ENCODE peak calls at places on chromosomes 16 and 17, in eight cellular contexts. H is CD8-positive, alpha-beta T cell; G is body of pancreas; U is glutamatergic neuron; R is uterus; C is upper lobe of right lung; B is RWPE1; K is GM13977. N is an unnamed sample.

GRCh38 chr16:28193530-28194423 is 18.0 kb downstream of the XPO6 start:
- DNase-seq in C (no peak), H (no peak), R (no peak), K (no peak), B (peak; percentile 76), G (no peak), U (no peak), N (no peak)

GRCh38 chr17:81499601-81499970 is 13.0 kb downstream of the ACTG1 start:
- DNase-seq in R (no peak), H (no peak), C (no peak), U (no peak), G (no peak), B (no peak), K (no peak), N (no peak)

GRCh38 chr17:13346592-13346991 is 255.1 kb downstream of the HS3ST3A1 start:
- DNase-seq in K (no peak), C (no peak), G (no peak), H (no peak), U (no peak), B (no peak), R (no peak), N (no peak)

GRCh38 chr17:2433696-2434095 is 32.8 kb upstream of the MNT start:
- DNase-seq in C (no peak), R (no peak), B (peak; percentile 12), K (no peak), G (no peak), U (no peak), H (no peak), N (no peak)

GRCh38 chr17:68349157-68349556 is 57.9 kb downstream of the ARSG start:
- DNase-seq in G (no peak), R (no peak), H (no peak), K (peak; percentile 49), U (no peak), C (no peak), B (no peak), N (no peak)

GRCh38 chr17:30520436-30520835 is 43.2 kb downstream of the GOSR1 start:
- DNase-seq in G (no peak), B (no peak), K (no peak), C (no peak), U (no peak), R (no peak), H (no peak), N (no peak)

GRCh38 chr16:70789231-70789926 is 11.6 kb downstream of the VAC14 start:
- DNase-seq in B (no peak), C (no peak), K (no peak), R (peak; percentile 86), H (no peak), U (no peak), G (no peak), N (no peak)

GRCh38 chr16:58421529-58421928 is 29.3 kb downstream of the GINS3 start:
- DNase-seq in C (peak; percentile 66), K (no peak), B (no peak), R (no peak), U (no peak), H (no peak), G (no peak), N (no peak)

GRCh38 chr17:37273419-37274051 is 102.2 kb upstream of the C17orf78 start:
- DNase-seq in C (no peak), G (no peak), H (no peak), U (peak; percentile 54), B (peak; percentile 29), R (no peak), K (no peak), N (no peak)

GRCh38 chr17:689556-690247 is 24.9 kb downstream of the VPS53 start:
- DNase-seq in B (no peak), G (no peak), R (no peak), K (no peak), U (no peak), C (no peak), H (no peak), N (no peak)

GRCh38 chr17:685006-685405 is 29.6 kb downstream of the VPS53 start:
- DNase-seq in R (no peak), C (no peak), U (no peak), G (no peak), H (no peak), K (no peak), B (no peak), N (no peak)

GRCh38 chr17:690346-690745 is 24.3 kb downstream of the VPS53 start:
- DNase-seq in B (no peak), R (no peak), H (no peak), K (no peak), U (peak; percentile 25), G (no peak), C (no peak), N (no peak)

GRCh38 chr17:691423-691822 is 23.2 kb downstream of the VPS53 start:
- DNase-seq in R (no peak), U (no peak), B (peak; percentile 48), K (no peak), C (no peak), G (no peak), H (no peak), N (no peak)

GRCh38 chr17:688100-688989 is 26.3 kb downstream of the VPS53 start:
- DNase-seq in C (no peak), H (no peak), R (no peak), G (no peak), U (no peak), K (no peak), B (no peak), N (no peak)
- TF ChIP-seq CTCF in C (peak; percentile 28), H (no peak), R (no peak), G (no peak), U (no peak), K (peak; percentile 33), B (no peak), N (no peak)

GRCh38 chr17:49513044-49513395 is 17.9 kb downstream of the NGFR start:
- DNase-seq in H (no peak), C (peak; percentile 64), U (no peak), B (no peak), K (no peak), G (no peak), R (no peak), N (no peak)
- TF ChIP-seq CTCF in H (no peak), C (no peak), U (no peak), B (no peak), K (no peak), G (no peak), R (no peak), N (no peak)

DNA sequence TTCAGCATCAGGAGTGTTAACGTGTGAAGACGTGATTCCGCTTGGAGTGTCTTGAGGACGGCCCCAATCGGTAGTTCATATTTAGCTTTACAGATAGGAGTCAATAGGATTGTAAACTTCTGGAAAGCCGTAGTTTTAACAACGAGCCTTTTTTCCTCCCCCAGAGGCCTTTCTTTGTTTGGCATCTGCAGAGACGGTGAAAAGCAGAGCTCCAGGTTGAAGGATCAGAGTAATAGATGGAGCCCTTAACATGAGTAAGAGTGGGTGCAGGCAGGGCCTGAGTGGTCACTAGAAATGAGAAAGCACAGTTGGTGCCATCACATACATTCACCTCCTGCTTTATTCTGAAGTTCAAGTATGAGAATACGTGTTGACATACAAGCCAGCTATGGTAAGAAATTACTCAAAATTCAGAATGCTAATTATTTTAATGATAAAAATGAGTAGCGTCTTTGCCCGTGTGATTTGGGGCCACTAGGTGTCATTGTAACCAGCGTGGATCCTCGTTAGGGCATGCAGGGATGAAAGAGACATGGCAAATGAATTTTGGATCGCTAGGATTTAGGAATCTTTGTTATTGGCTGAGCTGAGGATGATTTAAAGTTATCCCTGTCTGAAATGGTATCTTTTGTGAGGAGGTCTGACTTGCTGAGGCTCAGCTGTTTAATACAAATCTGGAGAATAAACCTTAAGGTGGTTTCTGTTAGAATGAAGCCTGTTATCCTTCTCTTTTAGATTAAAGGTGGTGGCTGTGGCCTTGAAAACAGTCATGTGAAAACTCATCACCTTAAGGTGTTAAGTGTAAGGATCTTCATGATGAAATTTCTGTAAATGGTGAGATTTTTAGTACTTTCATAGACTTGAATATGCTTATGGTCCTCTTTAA is 18.6 kb downstream of the PRCD start:
- DNase-seq in R (no peak), K (no peak), C (no peak), H (no peak), U (no peak), G (no peak), B (no peak), N (no peak)
- TF ChIP-seq CTCF in R (peak; percentile 38), K (peak; percentile 73), C (peak; percentile 47), H (no peak), U (peak; percentile 12), G (peak; percentile 28), B (peak; percentile 81), N (peak; percentile 44)

DNA sequence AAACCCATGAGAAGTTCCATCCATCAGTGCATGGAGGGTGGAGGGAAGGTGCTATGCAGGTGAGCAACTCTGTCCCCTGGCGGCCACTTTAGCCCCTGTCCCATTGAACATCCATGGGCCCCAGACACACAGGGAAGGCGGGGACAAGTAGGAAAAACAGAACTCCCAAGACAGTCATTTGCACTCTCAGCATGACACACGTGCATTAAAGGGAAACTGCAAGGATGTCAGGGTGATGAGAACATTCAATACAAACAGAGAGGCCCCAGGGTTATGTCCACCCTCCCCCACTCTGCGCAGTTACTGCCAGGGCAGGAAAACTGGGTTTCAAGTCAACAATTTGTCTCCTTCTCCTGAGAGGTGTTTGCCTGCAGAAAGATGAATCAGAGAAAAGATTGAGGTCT is 44.0 kb upstream of the AKTIP start:
- DNase-seq in G (no peak), K (no peak), B (no peak), C (no peak), U (no peak), H (no peak), R (no peak), N (peak; percentile 29)
- TF ChIP-seq CTCF in G (no peak), K (peak; percentile 50), B (no peak), C (peak; percentile 4), U (peak; percentile 3), H (no peak), R (no peak), N (peak; percentile 57)

GRCh38 chr16:87383522-87384161 is at the start of gene FBXO31:
- DNase-seq in R (peak; percentile 84), C (peak; percentile 94), B (peak; percentile 73), G (peak; percentile 89), H (peak; percentile 89), U (peak; percentile 95), K (peak; percentile 92), N (peak; percentile 94)
- TF ChIP-seq CTCF in R (peak; percentile 14), C (no peak), B (no peak), G (no peak), H (no peak), U (no peak), K (peak; percentile 10), N (no peak)